ENCODE peak calls at places on chromosomes 5 and 9, in five cellular contexts. I is HL-60; V is thoracic aorta; K is CD8-positive, alpha-beta T cell; G is HFF-Myc. M is an unnamed sample.

GRCh38 chr9:78574354-78575036 is 277.6 kb downstream of the PSAT1 start:
- DNase-seq in I (no peak), V (no peak), K (no peak), G (no peak), M (peak)

GRCh38 chr5:38316544-38317224 is 58.3 kb downstream of the EGFLAM start:
- DNase-seq in I (no peak), V (no peak), K (no peak), G (peak), M (no peak)

GRCh38 chr5:109223521-109223920 is 186.3 kb downstream of the PJA2 start:
- DNase-seq in I (no peak), V (no peak), K (no peak), G (no peak), M (no peak)

GRCh38 chr9:110821064-110821463 is 152.5 kb downstream of the MUSK start:
- DNase-seq in I (no peak), V (no peak), K (no peak), G (no peak), M (no peak)

GRCh38 chr5:146962801-146963355 is 84.3 kb upstream of the PPP2R2B start:
- DNase-seq in I (no peak), V (no peak), K (no peak), G (no peak), M (peak)

GRCh38 chr5:57207681-57208080 is 33.8 kb downstream of the GPBP1 start:
- DNase-seq in I (no peak), V (no peak), K (no peak), G (no peak), M (no peak)

GRCh38 chr5:134101686-134102439 is 12.6 kb upstream of the TCF7 start:
- DNase-seq in I (peak), V (no peak), K (peak), G (no peak), M (no peak)

GRCh38 chr9:137411670-137412380 is 11.1 kb downstream of the EXD3 start:
- DNase-seq in I (peak), V (peak), K (no peak), G (peak), M (peak)

GRCh38 chr9:13815001-13815400 is 498.9 kb downstream of the NFIB start:
- DNase-seq in I (no peak), V (no peak), K (no peak), G (no peak), M (no peak)

GRCh38 chr9:7844283-7844682 is 44.7 kb upstream of the DMAC1 start:
- DNase-seq in I (peak), V (no peak), K (no peak), G (no peak), M (peak)

GRCh38 chr5:180590543-180591248 is 603 bp downstream of the SCGB3A1 start:
- DNase-seq in I (no peak), V (no peak), K (no peak), G (no peak), M (no peak)

GRCh38 chr9:127022913-127023665 is 99.3 kb downstream of the ANGPTL2 start:
- DNase-seq in I (no peak), V (no peak), K (no peak), G (no peak), M (no peak)

GRCh38 chr9:2086971-2087370 is 71.8 kb downstream of the SMARCA2 start:
- DNase-seq in I (no peak), V (no peak), K (no peak), G (no peak), M (no peak)

GRCh38 chr5:125232779-125233230 is 486.4 kb upstream of the ZNF608 start:
- DNase-seq in I (no peak), V (no peak), K (no peak), G (peak), M (no peak)

GRCh38 chr9:38263534-38263933 is 129.0 kb upstream of the ALDH1B1 start:
- DNase-seq in I (no peak), V (no peak), K (no peak), G (peak), M (peak)

GRCh38 chr5:55063899-55064298 is 38.5 kb upstream of the GZMA start:
- DNase-seq in I (no peak), V (no peak), K (no peak), G (no peak), M (no peak)

GRCh38 chr9:81546498-81546897 is 142.8 kb downstream of the TLE1 start:
- DNase-seq in I (no peak), V (no peak), K (no peak), G (no peak), M (no peak)

GRCh38 chr5:67319935-67320725 is 123.5 kb upstream of the CD180 start:
- DNase-seq in I (no peak), V (no peak), K (no peak), G (no peak), M (peak)

GRCh38 chr5:2142456-2142954 is 259.8 kb upstream of the IRX4 start:
- DNase-seq in I (no peak), V (no peak), K (no peak), G (no peak), M (no peak)

GRCh38 chr9:3125602-3126392 is 281.9 kb upstream of the PUM3 start:
- DNase-seq in I (peak), V (no peak), K (no peak), G (no peak), M (no peak)

GRCh38 chr5:143134269-143134668 is 269.2 kb downstream of the NR3C1 start:
- DNase-seq in I (no peak), V (no peak), K (no peak), G (no peak), M (peak)

GRCh38 chr9:88811511-88811910 is 179.8 kb upstream of the S1PR3 start:
- DNase-seq in I (no peak), V (no peak), K (no peak), G (no peak), M (no peak)

GRCh38 chr5:172837640-172838039 is 3.6 kb downstream of the ERGIC1 start:
- DNase-seq in I (no peak), V (no peak), K (peak), G (no peak), M (no peak)

GRCh38 chr5:52811067-52811749 is 23.5 kb downstream of the ITGA1 start:
- DNase-seq in I (peak), V (no peak), K (no peak), G (no peak), M (peak)

GRCh38 chr9:97873877-97874276 is 20.9 kb downstream of the FOXE1 start:
- DNase-seq in I (no peak), V (no peak), K (no peak), G (no peak), M (peak)

GRCh38 chr5:73446631-73447233 is 1.8 kb downstream of the FOXD1 start:
- DNase-seq in I (no peak), V (no peak), K (no peak), G (no peak), M (no peak)

GRCh38 chr9:107675476-107676264 is 186.1 kb upstream of the KLF4 start:
- DNase-seq in I (peak), V (no peak), K (no peak), G (no peak), M (no peak)

GRCh38 chr9:124008307-124008854 is 3.2 kb upstream of the LHX2 start:
- DNase-seq in I (no peak), V (no peak), K (no peak), G (no peak), M (peak)
- H3K4me3 ChIP-seq in I (peak), V (peak), K (no peak), G (no peak), M (no peak)

GRCh38 chr5:110413856-110414255 is 312.6 kb downstream of the TMEM232 start:
- DNase-seq in I (no peak), V (no peak), K (no peak), G (no peak), M (no peak)

GRCh38 chr5:110414360-110414759 is 312.1 kb downstream of the TMEM232 start:
- DNase-seq in I (no peak), V (no peak), K (no peak), G (no peak), M (no peak)
- TF ChIP-seq CTCF in I (no peak), V (peak), K (peak), G (peak), M (peak)

DNA sequence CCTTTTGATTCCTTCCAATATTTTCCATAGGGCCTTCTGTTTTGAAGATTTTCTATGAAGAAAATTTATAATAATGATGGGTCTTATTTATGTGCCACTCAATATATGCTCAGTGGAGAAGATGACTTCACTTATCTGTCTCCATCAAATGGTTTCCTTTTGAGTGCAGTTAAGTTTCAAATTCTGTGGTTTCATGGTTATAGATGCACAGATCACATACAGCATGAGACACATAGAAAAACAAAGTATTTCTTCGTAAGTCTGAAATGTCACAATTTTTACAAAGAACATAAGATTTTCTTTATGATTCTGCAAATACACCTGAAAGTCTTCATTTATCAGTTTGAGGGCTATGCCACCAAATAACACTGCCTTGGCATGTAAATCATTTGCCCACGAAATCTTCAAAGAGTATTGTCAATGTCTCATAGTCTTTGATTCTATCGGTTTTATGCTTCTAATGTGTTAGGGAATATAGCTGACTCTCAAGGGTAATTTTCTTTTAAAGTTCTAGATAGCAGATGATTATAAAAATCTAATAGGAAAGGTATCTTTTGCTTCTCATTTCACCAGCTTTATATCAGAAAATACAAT is 14.1 kb downstream of the CFAP95 start:
- DNase-seq in I (no peak), V (no peak), K (no peak), G (no peak), M (no peak)
- H3K4me3 ChIP-seq in I (no peak), V (no peak), K (peak), G (no peak), M (no peak)

GRCh38 chr9:22237497-22238363 is 208.9 kb upstream of the DMRTA1 start:
- DNase-seq in I (no peak), V (no peak), K (no peak), G (peak), M (peak)

GRCh38 chr9:22240619-22241018 is 206.0 kb upstream of the DMRTA1 start:
- DNase-seq in I (no peak), V (no peak), K (no peak), G (peak), M (peak)

GRCh38 chr9:22241611-22242010 is 205.0 kb upstream of the DMRTA1 start:
- DNase-seq in I (peak), V (no peak), K (no peak), G (no peak), M (no peak)

GRCh38 chr9:22241024-22241423 is 205.6 kb upstream of the DMRTA1 start:
- DNase-seq in I (no peak), V (no peak), K (no peak), G (no peak), M (peak)

DNA sequence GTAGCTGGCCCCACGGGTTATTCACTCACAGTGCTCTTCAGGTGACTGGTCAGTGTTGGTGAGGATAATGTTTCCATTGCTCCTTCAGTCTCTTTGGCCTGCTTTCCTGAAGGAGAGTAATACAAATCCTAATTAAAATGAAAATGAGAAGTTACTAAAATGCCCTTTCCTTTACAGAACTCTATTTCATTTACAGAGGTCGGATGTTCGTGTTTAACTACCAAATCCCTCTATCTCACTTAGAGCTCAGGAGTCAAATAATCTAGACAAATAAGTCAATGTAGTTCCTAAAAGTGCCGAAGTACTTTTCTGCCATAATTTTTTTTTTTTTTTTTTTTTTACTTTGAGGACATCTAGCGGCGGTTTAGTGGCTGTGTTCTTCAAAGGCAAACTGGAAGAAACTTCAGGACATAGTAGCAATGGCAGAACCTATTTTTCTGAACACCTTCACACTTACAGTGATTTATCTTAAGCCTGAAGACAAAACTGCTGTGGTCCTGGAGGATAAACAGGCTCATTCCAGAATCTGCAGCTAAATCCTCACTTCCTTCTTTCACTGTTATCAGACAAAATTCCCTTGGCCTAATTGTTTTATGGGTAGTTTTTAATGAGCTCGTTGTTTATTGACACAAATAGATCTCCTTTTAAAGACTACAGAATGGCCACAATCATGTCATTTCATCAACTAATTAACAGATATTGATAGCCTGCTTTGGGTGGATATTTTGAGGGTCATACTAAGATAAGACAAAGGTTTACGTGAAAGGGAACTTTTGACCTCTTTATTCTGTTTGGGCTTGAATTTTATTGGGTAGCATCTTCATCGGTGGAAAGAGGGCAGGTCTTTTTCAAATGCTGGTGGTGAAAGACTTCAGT is 207.6 kb upstream of the DMRTA1 start:
- DNase-seq in I (no peak), V (no peak), K (no peak), G (no peak), M (peak)
- TF ChIP-seq CTCF in I (no peak), V (no peak), K (no peak), G (peak), M (peak)

GRCh38 chr5:148910216-148910615 is 83.8 kb downstream of the ADRB2 start:
- DNase-seq in I (no peak), V (no peak), K (no peak), G (no peak), M (peak)

GRCh38 chr5:148912146-148912545 is 85.7 kb downstream of the ADRB2 start:
- DNase-seq in I (no peak), V (no peak), K (no peak), G (no peak), M (peak)

GRCh38 chr5:148909766-148910165 is 83.4 kb downstream of the ADRB2 start:
- DNase-seq in I (no peak), V (no peak), K (no peak), G (no peak), M (peak)

GRCh38 chr5:148911386-148911785 is 85.0 kb downstream of the ADRB2 start:
- DNase-seq in I (no peak), V (no peak), K (no peak), G (no peak), M (peak)

DNA sequence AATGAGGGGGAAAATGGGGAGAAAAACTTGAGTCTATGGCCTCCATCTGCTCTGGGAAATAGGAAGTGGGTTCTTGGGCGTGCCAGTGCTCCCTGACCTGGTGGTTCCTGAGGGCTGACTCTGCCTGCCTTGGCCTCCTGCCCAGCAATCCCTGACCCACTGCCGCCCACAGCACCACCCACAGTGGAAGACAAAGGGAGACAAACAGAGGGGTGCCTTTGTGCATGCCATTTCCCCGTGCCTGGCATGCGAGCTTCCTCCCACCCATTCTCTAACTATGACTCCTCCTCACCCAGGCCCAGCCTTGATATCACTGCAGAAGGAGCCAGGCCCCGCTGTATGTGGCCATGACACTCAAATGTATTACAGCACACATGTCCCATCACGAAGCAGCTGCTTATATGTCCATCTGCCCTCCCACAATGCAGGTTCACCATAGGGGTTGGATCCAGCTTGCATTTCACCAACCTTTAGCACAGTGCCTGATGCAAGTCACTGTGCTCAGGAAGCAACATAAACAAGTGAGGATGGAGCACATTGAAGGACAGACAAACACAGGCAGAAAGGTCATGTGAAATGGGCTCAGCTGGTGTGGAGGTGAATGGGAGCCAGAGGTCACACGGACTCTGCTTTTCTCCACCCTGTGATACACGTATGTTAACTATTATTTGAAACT is 84.4 kb downstream of the ADRB2 start:
- DNase-seq in I (peak), V (no peak), K (no peak), G (no peak), M (peak)
- H3K4me3 ChIP-seq in I (no peak), V (no peak), K (no peak), G (no peak), M (no peak)

DNA sequence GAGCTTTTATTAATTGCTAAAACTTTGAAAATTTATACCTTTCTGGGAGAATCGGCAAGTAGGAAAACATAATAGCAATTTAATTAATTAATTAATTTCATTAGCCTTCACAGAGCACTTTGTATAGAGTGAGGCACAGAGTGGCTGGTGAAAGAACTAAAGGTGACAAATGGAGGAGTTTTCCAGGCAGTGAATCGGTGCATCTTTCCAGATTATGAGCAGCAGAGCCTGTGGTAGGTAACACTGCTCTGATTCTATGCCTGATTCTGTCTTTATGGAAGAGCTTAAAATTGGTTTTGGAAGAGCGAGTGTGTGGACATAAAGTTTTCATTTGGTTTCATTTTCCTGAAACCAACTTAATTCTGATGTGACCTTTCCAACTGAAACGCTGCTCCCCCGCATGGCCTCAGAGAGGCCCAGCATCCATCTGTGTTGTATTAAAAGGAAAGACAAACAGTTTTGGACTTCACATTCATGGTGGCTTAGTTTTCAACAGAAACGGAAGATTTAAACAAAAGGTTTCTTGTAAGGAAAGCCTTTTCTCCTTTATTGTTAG is 188.9 kb upstream of the RPS23 start:
- DNase-seq in I (no peak), V (no peak), K (no peak), G (peak), M (no peak)
- TF ChIP-seq CTCF in I (no peak), V (peak), K (no peak), G (no peak), M (no peak)

GRCh38 chr9:122212473-122213004 is 16.2 kb downstream of the LHX6 start:
- DNase-seq in I (no peak), V (no peak), K (no peak), G (no peak), M (no peak)

GRCh38 chr9:122215663-122216062 is 13.1 kb downstream of the LHX6 start:
- DNase-seq in I (no peak), V (no peak), K (no peak), G (no peak), M (no peak)

GRCh38 chr9:122214507-122214906 is 14.2 kb downstream of the LHX6 start:
- DNase-seq in I (no peak), V (no peak), K (no peak), G (no peak), M (no peak)

GRCh38 chr9:122213102-122213588 is 15.6 kb downstream of the LHX6 start:
- DNase-seq in I (no peak), V (no peak), K (no peak), G (no peak), M (no peak)

GRCh38 chr9:122213589-122214413 is 15.0 kb downstream of the LHX6 start:
- DNase-seq in I (peak), V (no peak), K (peak), G (no peak), M (peak)
- H3K4me3 ChIP-seq in I (peak), V (peak), K (peak), G (peak), M (peak)

M was measured in bronchial epithelial cell.